ENCODE peak calls at places on chromosomes 6 and 20, in six cellular contexts. C, U, G, S, L and B are unnamed samples.
A peak's percentile ranks its signal among the peaks of the same experiment; 100 is the strongest.

GRCh38 chr20:63682384-63683139 is 13.9 kb upstream of the TNFRSF6B start:
- DNase-seq in C (peak; percentile 53), U (no peak), G (peak; percentile 77), S (peak; percentile 93), L (peak; percentile 72), B (no peak)

GRCh38 chr6:88490865-88491264 is 324.7 kb upstream of the CNR1 start:
- DNase-seq in C (no peak), U (no peak), G (no peak), S (no peak), L (no peak), B (no peak)

GRCh38 chr6:67666177-67666964 is 968.7 kb upstream of the ADGRB3 start:
- DNase-seq in C (no peak), U (no peak), G (no peak), S (no peak), L (no peak), B (no peak)

GRCh38 chr6:138465007-138465645 is 34.2 kb downstream of the NHSL1 start:
- DNase-seq in C (no peak), U (no peak), G (no peak), S (no peak), L (no peak), B (no peak)

GRCh38 chr6:25995507-25995906 is 32.9 kb downstream of the TRIM38 start:
- DNase-seq in C (no peak), U (no peak), G (no peak), S (no peak), L (no peak), B (no peak)

GRCh38 chr20:2237059-2237458 is 58.7 kb upstream of the TGM3 start:
- DNase-seq in C (peak; percentile 34), U (no peak), G (peak; percentile 35), S (peak; percentile 58), L (peak; percentile 72), B (no peak)

GRCh38 chr20:17794400-17794799 is 94.6 kb downstream of the BANF2 start:
- DNase-seq in C (no peak), U (no peak), G (no peak), S (peak; percentile 69), L (peak; percentile 76), B (no peak)

GRCh38 chr6:138600726-138601125 is 101.4 kb upstream of the NHSL1 start:
- DNase-seq in C (no peak), U (no peak), G (no peak), S (no peak), L (no peak), B (no peak)

GRCh38 chr6:167034056-167034455 is 34.9 kb downstream of the CEP43 start:
- DNase-seq in C (no peak), U (no peak), G (no peak), S (no peak), L (no peak), B (no peak)

GRCh38 chr6:115901896-115902295 is 158.8 kb downstream of the FRK start:
- DNase-seq in C (no peak), U (no peak), G (no peak), S (no peak), L (no peak), B (no peak)

GRCh38 chr6:111517965-111518364 is 34.9 kb upstream of the REV3L start:
- DNase-seq in C (no peak), U (no peak), G (no peak), S (no peak), L (no peak), B (no peak)

GRCh38 chr6:70108230-70108629 is 194.7 kb downstream of the COL9A1 start:
- DNase-seq in C (no peak), U (no peak), G (no peak), S (no peak), L (no peak), B (peak; percentile 18)

GRCh38 chr6:142887534-142887933 is 57.4 kb downstream of the HIVEP2 start:
- DNase-seq in C (no peak), U (no peak), G (no peak), S (no peak), L (no peak), B (no peak)

GRCh38 chr6:142301421-142302391 is at the start of gene ADGRG6:
- DNase-seq in C (peak; percentile 55), U (peak; percentile 73), G (peak; percentile 64), S (peak; percentile 59), L (no peak), B (no peak)

GRCh38 chr6:74606488-74607135 is 599.2 kb downstream of the COL12A1 start:
- DNase-seq in C (no peak), U (no peak), G (no peak), S (no peak), L (no peak), B (no peak)

GRCh38 chr6:142372348-142372747 is 70.5 kb downstream of the ADGRG6 start:
- DNase-seq in C (no peak), U (no peak), G (no peak), S (no peak), L (no peak), B (no peak)

GRCh38 chr20:33839591-33839990 is 28.4 kb downstream of the CHMP4B start:
- DNase-seq in C (peak; percentile 58), U (no peak), G (no peak), S (no peak), L (no peak), B (no peak)

GRCh38 chr6:126631343-126631742 is 291.4 kb downstream of the CENPW start:
- DNase-seq in C (no peak), U (no peak), G (no peak), S (no peak), L (no peak), B (no peak)

GRCh38 chr6:16398587-16398986 is 160.2 kb downstream of the GMPR start:
- DNase-seq in C (no peak), U (no peak), G (no peak), S (no peak), L (no peak), B (no peak)

GRCh38 chr20:53079483-53079810 is 107.3 kb downstream of the TSHZ2 start:
- DNase-seq in C (no peak), U (no peak), G (no peak), S (no peak), L (no peak), B (no peak)

GRCh38 chr20:37394543-37395410 is 48.8 kb downstream of the SRC start:
- DNase-seq in C (no peak), U (peak; percentile 40), G (no peak), S (peak; percentile 41), L (peak; percentile 59), B (no peak)

GRCh38 chr6:26199057-26199772 is 112.0 kb downstream of the HFE start:
- DNase-seq in C (peak; percentile 69), U (peak; percentile 80), G (peak; percentile 74), S (peak; percentile 76), L (peak; percentile 68), B (no peak)

GRCh38 chr6:139124887-139125672 is 9.8 kb upstream of the HECA start:
- DNase-seq in C (peak; percentile 82), U (peak; percentile 67), G (peak; percentile 67), S (peak; percentile 69), L (no peak), B (peak; percentile 33)

GRCh38 chr6:53179961-53180651 is 31.5 kb upstream of the GCM1 start:
- DNase-seq in C (peak; percentile 59), U (peak; percentile 50), G (peak; percentile 46), S (peak; percentile 60), L (peak; percentile 50), B (no peak)

GRCh38 chr6:149094934-149095341 is 222.6 kb upstream of the TAB2 start:
- DNase-seq in C (no peak), U (no peak), G (no peak), S (no peak), L (no peak), B (no peak)

GRCh38 chr6:158361961-158362634 is 49.8 kb downstream of the TULP4 start:
- DNase-seq in C (no peak), U (no peak), G (no peak), S (no peak), L (no peak), B (no peak)

GRCh38 chr6:169371344-169372144 is 117.9 kb upstream of the THBS2 start:
- DNase-seq in C (no peak), U (no peak), G (no peak), S (no peak), L (no peak), B (no peak)

GRCh38 chr6:9397981-9398559 is 962.7 kb upstream of the SLC35B3 start:
- DNase-seq in C (peak; percentile 11), U (peak; percentile 48), G (peak; percentile 64), S (no peak), L (no peak), B (no peak)

GRCh38 chr6:146666909-146667308 is 68.1 kb downstream of the ADGB start:
- DNase-seq in C (no peak), U (no peak), G (no peak), S (no peak), L (no peak), B (no peak)

GRCh38 chr6:20630617-20631448 is 96.6 kb downstream of the CDKAL1 start:
- DNase-seq in C (no peak), U (no peak), G (no peak), S (no peak), L (no peak), B (no peak)

GRCh38 chr20:61490721-61491120 is 238.7 kb downstream of the CDH4 start:
- DNase-seq in C (no peak), U (no peak), G (no peak), S (no peak), L (no peak), B (no peak)

GRCh38 chr20:54227241-54227640 is 19.4 kb downstream of the PFDN4 start:
- DNase-seq in C (no peak), U (no peak), G (no peak), S (no peak), L (no peak), B (no peak)

GRCh38 chr20:54227751-54228150 is 19.9 kb downstream of the PFDN4 start:
- DNase-seq in C (no peak), U (no peak), G (no peak), S (no peak), L (no peak), B (no peak)

GRCh38 chr20:54229566-54229965 is 21.7 kb downstream of the PFDN4 start:
- DNase-seq in C (no peak), U (no peak), G (no peak), S (no peak), L (no peak), B (no peak)

GRCh38 chr20:54231006-54231405 is 23.1 kb downstream of the PFDN4 start:
- DNase-seq in C (no peak), U (no peak), G (no peak), S (no peak), L (no peak), B (no peak)

GRCh38 chr20:54228841-54229240 is 21.0 kb downstream of the PFDN4 start:
- DNase-seq in C (no peak), U (no peak), G (no peak), S (no peak), L (no peak), B (no peak)
- H3K27me3 ChIP-seq in C (no peaks in the 10 kb centered on the region), U (no peaks in the 10 kb centered on the region), G (no peaks in the 10 kb centered on the region), S (no peaks in the 10 kb centered on the region), L (no peaks in the 10 kb centered on the region), B (no peaks in the 10 kb centered on the region)

GRCh38 chr20:34945315-34946077 is 10.1 kb downstream of the GSS start:
- DNase-seq in C (peak; percentile 63), U (no peak), G (no peak), S (no peak), L (peak; percentile 27), B (no peak)
- H3K36me3 ChIP-seq in C (no peaks in the 10 kb centered on the region), U (peaks cover 31% of the 10 kb centered on the region), G (no peaks in the 10 kb centered on the region), S (peaks cover 3% of the 10 kb centered on the region), L (no peaks in the 10 kb centered on the region), B (peaks cover 6% of the 10 kb centered on the region)

GRCh38 chr6:34695729-34696188 is 808 bp downstream of the ILRUN start:
- DNase-seq in C (no peak), U (no peak), G (no peak), S (no peak), L (no peak), B (no peak)
- H3K4me1 ChIP-seq in C (peaks cover 27% of the 10 kb centered on the region), U (peaks cover 38% of the 10 kb centered on the region), G (peaks cover 52% of the 10 kb centered on the region), S (peaks cover 4% of the 10 kb centered on the region), L (peaks cover 12% of the 10 kb centered on the region), B (no peaks in the 10 kb centered on the region)

GRCh38 chr6:27332692-27333641 is 20.9 kb upstream of the POM121L2 start:
- DNase-seq in C (no peak), U (no peak), G (no peak), S (no peak), L (no peak), B (peak; percentile 35)
- H3K27me3 ChIP-seq in C (peaks cover 63% of the 10 kb centered on the region), U (peaks cover 25% of the 10 kb centered on the region), G (peaks cover 5% of the 10 kb centered on the region), S (peaks cover 4% of the 10 kb centered on the region), L (peaks cover 40% of the 10 kb centered on the region), B (no peaks in the 10 kb centered on the region)